ENCODE peak calls at places on chromosomes 13 and 19, in five cellular contexts. F, K, D, L and Z are unnamed samples.

GRCh38 chr13:74040200-74040599 is 94.0 kb downstream of the KLF12 start:
- DNase-seq in F (no peak), K (peak), D (peak), L (peak), Z (peak)

GRCh38 chr13:27968316-27969072 is 621 bp downstream of the CDX2 start:
- DNase-seq in F (no peak), K (peak), D (no peak), L (no peak), Z (peak)

GRCh38 chr13:113371061-113371460 is 7.1 kb upstream of the GRTP1 start:
- DNase-seq in F (no peak), K (peak), D (no peak), L (no peak), Z (no peak)

GRCh38 chr13:105395041-105395440 is 1140.4 kb downstream of the EFNB2 start:
- DNase-seq in F (no peak), K (no peak), D (no peak), L (no peak), Z (no peak)

GRCh38 chr19:3458229-3458555 is 22.1 kb downstream of the SMIM24 start:
- DNase-seq in F (no peak), K (no peak), D (no peak), L (no peak), Z (no peak)

GRCh38 chr13:38141792-38142191 is 207.9 kb upstream of the UFM1 start:
- DNase-seq in F (no peak), K (no peak), D (no peak), L (no peak), Z (no peak)

GRCh38 chr19:43675269-43675879 is 5.4 kb upstream of the PLAUR start:
- DNase-seq in F (peak), K (no peak), D (no peak), L (no peak), Z (no peak)

GRCh38 chr19:10503002-10503789 is at the start of gene KEAP1:
- DNase-seq in F (no peak), K (peak), D (peak), L (peak), Z (peak)

GRCh38 chr19:42150940-42151339 is 18.7 kb upstream of the POU2F2 start:
- DNase-seq in F (no peak), K (no peak), D (no peak), L (no peak), Z (peak)

GRCh38 chr19:50224986-50225747 is 21.7 kb downstream of the MYH14 start:
- DNase-seq in F (no peak), K (no peak), D (no peak), L (no peak), Z (no peak)

GRCh38 chr13:25215253-25215575 is 43.1 kb upstream of the AMER2 start:
- DNase-seq in F (no peak), K (no peak), D (no peak), L (no peak), Z (no peak)

GRCh38 chr13:62706035-62706434 is 1290.4 kb upstream of the PCDH20 start:
- DNase-seq in F (no peak), K (no peak), D (no peak), L (no peak), Z (no peak)

GRCh38 chr19:10289836-10290438 is at the start of gene ICAM5:
- DNase-seq in F (no peak), K (no peak), D (peak), L (no peak), Z (no peak)

GRCh38 chr19:51887522-51888498 is at the start of gene ZNF577:
- DNase-seq in F (no peak), K (peak), D (no peak), L (no peak), Z (peak)

GRCh38 chr13:66675620-66676019 is 554.5 kb downstream of the PCDH9 start:
- DNase-seq in F (no peak), K (no peak), D (no peak), L (no peak), Z (no peak)

DNA sequence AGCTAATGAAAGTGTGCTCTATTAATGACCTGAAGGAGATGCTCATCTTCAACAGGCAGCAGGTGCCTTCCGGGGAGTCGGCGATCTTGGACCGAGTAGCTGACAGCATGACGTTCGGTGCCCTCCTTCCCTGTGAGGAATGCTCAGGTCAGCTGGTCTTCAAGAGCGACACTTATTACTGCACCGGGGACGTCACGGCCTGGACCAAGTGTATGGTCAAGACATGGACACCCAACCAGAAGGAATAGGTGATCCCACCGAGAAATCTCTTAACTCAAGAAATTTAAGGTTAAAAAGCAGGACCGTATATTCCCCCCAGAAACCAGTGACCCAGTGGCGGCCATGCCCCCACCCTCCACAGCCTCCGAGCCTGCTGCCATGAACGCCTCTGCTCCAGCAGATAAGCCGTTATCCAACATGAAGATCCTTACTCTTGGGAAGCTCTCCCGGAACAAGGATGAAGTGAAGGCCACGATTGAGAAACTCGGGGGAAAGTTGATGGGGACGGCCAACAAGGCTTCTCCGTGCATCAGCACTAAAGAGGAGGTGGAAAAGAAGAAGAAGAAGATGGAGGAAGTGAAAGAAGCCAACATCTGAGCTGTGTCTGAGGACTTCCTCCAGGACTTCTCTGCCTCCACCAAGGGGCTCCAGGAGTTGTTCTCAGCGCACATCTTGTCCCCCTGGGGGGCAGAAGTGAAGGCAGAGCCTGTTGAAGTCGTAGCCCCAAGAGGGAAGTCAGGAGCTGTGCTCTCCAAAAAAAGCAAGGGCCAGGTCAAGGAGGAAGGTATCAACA is 22.8 kb upstream of the ANKRD10 start:
- DNase-seq in F (no peak), K (no peak), D (no peak), L (no peak), Z (no peak)
- TF ChIP-seq ATF2 in F (no peak), K (no peak), D (no peak), L (no peak), Z (no peak)

GRCh38 chr19:38713227-38713649 is 31.0 kb downstream of the CAPN12 start:
- DNase-seq in F (no peak), K (no peak), D (no peak), L (no peak), Z (no peak)
- TF ChIP-seq ATF2 in F (no peak), K (no peak), D (no peak), L (no peak), Z (no peak)

DNA sequence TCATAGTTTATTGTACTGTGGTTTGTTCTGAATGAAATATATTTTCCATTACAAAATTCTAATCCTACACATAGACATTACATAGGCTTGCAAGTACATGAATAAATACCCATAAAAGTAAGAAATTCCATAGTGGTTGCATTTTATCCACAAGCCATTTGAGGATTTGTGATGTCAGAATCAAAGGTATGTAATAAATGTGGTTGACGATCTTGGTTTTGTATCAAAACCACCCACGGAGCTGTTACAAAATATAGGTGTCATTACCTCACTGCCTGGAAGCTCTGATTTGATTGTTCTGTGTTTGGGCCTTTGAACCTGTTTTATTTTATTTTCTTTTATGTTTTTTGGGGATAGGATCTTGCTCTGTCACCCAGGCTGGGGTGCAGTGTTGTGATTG is 125.1 kb downstream of the NALCN start:
- DNase-seq in F (no peak), K (no peak), D (no peak), L (no peak), Z (no peak)
- TF ChIP-seq ATF2 in F (no peak), K (no peak), D (no peak), L (no peak), Z (no peak)

GRCh38 chr19:53328967-53329366 is 4.6 kb upstream of the ZNF845 start:
- DNase-seq in F (no peak), K (no peak), D (peak), L (no peak), Z (peak)

GRCh38 chr19:53333071-53333465 is 481 bp upstream of the ZNF845 start:
- DNase-seq in F (no peak), K (no peak), D (no peak), L (no peak), Z (peak)

GRCh38 chr19:53333466-53334449 is at the start of gene ZNF845:
- DNase-seq in F (peak), K (peak), D (peak), L (peak), Z (peak)

DNA sequence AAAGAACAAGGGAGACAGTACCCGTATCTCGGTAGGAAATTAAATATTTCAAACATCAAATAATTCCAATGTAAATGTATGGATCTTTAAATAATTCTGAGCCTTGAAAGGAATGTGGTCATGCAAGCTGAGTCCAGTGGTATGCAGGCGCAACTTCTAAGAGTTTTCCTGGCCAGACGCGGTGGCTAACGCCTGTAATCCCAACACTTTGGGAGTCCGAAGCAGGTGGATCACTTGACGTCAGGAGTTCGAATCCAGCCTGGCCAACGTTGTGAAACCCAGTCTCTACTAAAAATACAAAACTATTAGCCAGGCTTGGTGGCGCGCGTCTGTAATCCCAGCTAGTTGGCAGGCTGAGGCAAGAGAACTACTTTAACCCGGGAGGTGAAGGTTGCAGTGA is 1.1 kb upstream of the ZNF845 start:
- DNase-seq in F (no peak), K (no peak), D (no peak), L (no peak), Z (peak)
- TF ChIP-seq ATF2 in F (no peak), K (no peak), D (no peak), L (no peak), Z (no peak)

GRCh38 chr19:37655689-37656491 is 625 bp upstream of the ZFP30 start:
- DNase-seq in F (peak), K (peak), D (peak), L (peak), Z (peak)
- TF ChIP-seq ATF2 in F (no peak), K (no peak), D (no peak), L (no peak), Z (no peak)

GRCh38 chr13:47904239-47904638 is 96.8 kb downstream of the SUCLA2 start:
- DNase-seq in F (no peak), K (no peak), D (peak), L (no peak), Z (no peak)

GRCh38 chr13:47904891-47905290 is 96.2 kb downstream of the SUCLA2 start:
- DNase-seq in F (no peak), K (no peak), D (no peak), L (no peak), Z (no peak)

GRCh38 chr13:47898080-47898479 is 103.0 kb downstream of the SUCLA2 start:
- DNase-seq in F (no peak), K (no peak), D (no peak), L (peak), Z (no peak)

GRCh38 chr13:47903836-47904235 is 97.2 kb downstream of the SUCLA2 start:
- DNase-seq in F (no peak), K (no peak), D (no peak), L (no peak), Z (no peak)

GRCh38 chr13:47901451-47901850 is 99.6 kb downstream of the SUCLA2 start:
- DNase-seq in F (no peak), K (no peak), D (no peak), L (no peak), Z (no peak)
- TF ChIP-seq ATF2 in F (no peak), K (no peak), D (no peak), L (no peak), Z (no peak)